ENCODE peak calls at places on chromosomes 11 and 22, in ten cellular contexts. K is cardiac fibroblast; F is progenitor cell of endocrine pancreas; L is NCI-H1436 treated with DMSO at 0.1 percent for 48 hours; T is activated T-helper 9 cell treated with anti-CD3 and anti-CD28 coated beads, Interleukin-2, amount 50 U/mL, for 16 hours; V is T-helper 17 cell; C is HT1080; Z is NCI-H2227 treated with DMSO at 0.1 percent for 48 hours; I is IMR-90; Y is fibroblast of the aortic adventitia. O is an unnamed sample.

GRCh38 chr22:49236541-49237075 is 591.1 kb downstream of the BRD1 start:
- DNase-seq in Y (no peak), Z (no peak), T (no peak), F (no peak), V (no peak), K (no peak), I (no peak), C (no peak), L (no peak), O (no peak)

GRCh38 chr22:33116846-33117547 is 58.8 kb upstream of the SYN3 start:
- DNase-seq in K (no peak), L (no peak), C (peak), I (no peak), T (no peak), Z (no peak), V (no peak), Y (no peak), F (no peak), O (no peak)

GRCh38 chr11:85620243-85620642 is 6.9 kb downstream of the DLG2 start:
- DNase-seq in T (no peak), Z (no peak), I (no peak), F (no peak), K (no peak), Y (no peak), L (no peak), V (no peak), C (no peak), O (no peak)

GRCh38 chr11:11706022-11706421 is 84.2 kb upstream of the GALNT18 start:
- DNase-seq in T (no peak), C (peak), Y (no peak), L (no peak), F (no peak), Z (no peak), V (no peak), K (no peak), I (no peak), O (no peak)

GRCh38 chr22:48745842-48746788 is 1081.6 kb downstream of the BRD1 start:
- DNase-seq in K (no peak), L (no peak), C (no peak), Y (no peak), T (no peak), F (peak), I (no peak), V (no peak), Z (no peak), O (no peak)

GRCh38 chr11:78110351-78110750 is 29.1 kb downstream of the ALG8 start:
- DNase-seq in Z (no peak), V (no peak), C (no peak), F (no peak), T (no peak), L (no peak), Y (no peak), I (peak), K (no peak), O (no peak)

GRCh38 chr11:67558084-67558772 is 25.4 kb upstream of the GSTP1 start:
- DNase-seq in L (no peak), I (no peak), F (no peak), C (no peak), Y (peak), K (peak), V (no peak), Z (no peak), T (no peak), O (peak)

GRCh38 chr11:120331301-120331966 is 4.8 kb upstream of the ARHGEF12 start:
- DNase-seq in Y (peak), Z (no peak), F (no peak), I (peak), T (no peak), V (no peak), L (no peak), C (peak), K (peak), O (no peak)

GRCh38 chr11:15006139-15006759 is 34.1 kb upstream of the CALCA start:
- DNase-seq in V (no peak), C (peak), L (peak), Z (peak), K (peak), I (peak), Y (peak), T (no peak), F (no peak), O (peak)

GRCh38 chr11:63847363-63847762 is 8.5 kb downstream of the MARK2 start:
- DNase-seq in C (no peak), Z (no peak), Y (no peak), K (no peak), V (no peak), I (no peak), F (peak), L (no peak), T (no peak), O (no peak)

GRCh38 chr11:28526406-28526751 is 418.2 kb downstream of the METTL15 start:
- DNase-seq in V (no peak), I (peak), K (peak), Y (no peak), F (no peak), C (peak), L (no peak), Z (no peak), T (no peak), O (no peak)

GRCh38 chr22:49614966-49615965 is 212.4 kb downstream of the BRD1 start:
- DNase-seq in F (no peak), Z (no peak), V (no peak), I (no peak), K (no peak), C (no peak), Y (no peak), T (no peak), L (no peak), O (no peak)

GRCh38 chr11:108618529-108618928 is 25.0 kb upstream of the EXPH5 start:
- DNase-seq in Z (no peak), T (no peak), F (no peak), Y (no peak), C (no peak), V (no peak), I (no peak), K (no peak), L (no peak), O (no peak)

GRCh38 chr11:86460461-86461404 is 86.0 kb downstream of the CCDC81 start:
- DNase-seq in Z (no peak), T (no peak), L (no peak), V (no peak), F (no peak), Y (no peak), I (peak), C (peak), K (peak), O (no peak)

GRCh38 chr11:57303990-57304579 is 20.7 kb downstream of the TNKS1BP1 start:
- DNase-seq in F (no peak), Y (peak), I (no peak), K (peak), V (no peak), Z (no peak), T (no peak), C (peak), L (no peak), O (no peak)

GRCh38 chr11:2443406-2443805 is 908 bp downstream of the TRPM5 start:
- DNase-seq in C (no peak), L (no peak), F (no peak), K (no peak), Z (no peak), I (no peak), Y (no peak), V (no peak), T (no peak), O (no peak)

GRCh38 chr22:26169312-26170111 is at the start of gene SEZ6L:
- DNase-seq in V (no peak), I (no peak), L (no peak), Z (peak), F (peak), K (no peak), Y (no peak), T (no peak), C (no peak), O (peak)

GRCh38 chr11:110049501-110050200 is 43.5 kb upstream of the ZC3H12C start:
- DNase-seq in L (no peak), I (no peak), Z (no peak), F (no peak), Y (no peak), K (no peak), T (no peak), C (no peak), V (no peak), O (no peak)

GRCh38 chr22:49764151-49764581 is 63.5 kb downstream of the BRD1 start:
- DNase-seq in F (peak), K (no peak), Z (no peak), C (no peak), T (no peak), L (no peak), V (no peak), I (no peak), Y (no peak), O (no peak)

GRCh38 chr11:33733978-33734377 is 2.2 kb downstream of the CD59 start:
- DNase-seq in T (no peak), I (no peak), V (no peak), Z (no peak), Y (no peak), F (no peak), L (no peak), C (no peak), K (no peak), O (no peak)

GRCh38 chr11:56948991-56949390 is 39.7 kb upstream of the OR5AK2 start:
- DNase-seq in T (no peak), C (no peak), L (no peak), V (no peak), K (no peak), F (no peak), Z (no peak), Y (no peak), I (no peak), O (no peak)

GRCh38 chr22:31544481-31545480 is 48.4 kb downstream of the SFI1 start:
- DNase-seq in T (no peak), Y (no peak), K (no peak), L (no peak), I (peak), C (no peak), V (no peak), F (no peak), Z (no peak), O (no peak)

GRCh38 chr22:36873614-36874308 is 13.0 kb downstream of the NCF4 start:
- DNase-seq in I (peak), K (peak), F (no peak), C (peak), Y (peak), L (no peak), Z (no peak), V (no peak), T (peak), O (peak)

GRCh38 chr11:45643585-45643984 is 21.8 kb downstream of the CHST1 start:
- DNase-seq in L (no peak), V (no peak), Z (no peak), T (no peak), F (no peak), C (peak), I (no peak), Y (no peak), K (no peak), O (no peak)

GRCh38 chr11:10038916-10039315 is 255.1 kb downstream of the SBF2 start:
- DNase-seq in L (no peak), Y (peak), K (peak), C (no peak), Z (no peak), I (peak), T (no peak), V (no peak), F (no peak), O (no peak)

GRCh38 chr11:15918212-15918611 is 438.1 kb downstream of the SOX6 start:
- DNase-seq in L (peak), Y (no peak), I (no peak), F (no peak), K (no peak), T (no peak), V (no peak), C (no peak), Z (peak), O (no peak)

GRCh38 chr11:102592634-102593581 is 32.2 kb downstream of the MMP20 start:
- DNase-seq in V (no peak), Z (no peak), C (peak), I (peak), L (no peak), F (no peak), Y (peak), K (peak), T (no peak), O (no peak)

GRCh38 chr22:35892192-35892591 is 136.4 kb downstream of the RBFOX2 start:
- DNase-seq in K (peak), F (no peak), Y (peak), L (no peak), I (peak), C (peak), V (no peak), Z (no peak), T (no peak), O (no peak)

GRCh38 chr11:102564110-102564509 is 33.6 kb upstream of the MMP7 start:
- DNase-seq in L (no peak), F (no peak), K (peak), I (peak), C (peak), Z (no peak), Y (peak), T (no peak), V (no peak), O (peak)

GRCh38 chr11:16992846-16993245 is 21.4 kb downstream of the PLEKHA7 start:
- DNase-seq in C (no peak), L (no peak), K (no peak), Z (no peak), T (no peak), I (no peak), Y (no peak), F (no peak), V (no peak), O (no peak)

GRCh38 chr11:66157182-66157864 is 87.3 kb downstream of the PACS1 start:
- DNase-seq in I (peak), K (no peak), L (no peak), V (no peak), F (no peak), C (peak), Z (no peak), T (no peak), Y (peak), O (peak)

GRCh38 chr11:67640021-67640757 is 626 bp upstream of the TBX10 start:
- DNase-seq in I (peak), F (no peak), V (peak), C (no peak), T (peak), Y (peak), K (peak), L (no peak), Z (no peak), O (peak)

GRCh38 chr11:117600261-117600783 is 196.7 kb downstream of the DSCAML1 start:
- DNase-seq in I (no peak), F (no peak), T (no peak), Y (no peak), C (no peak), V (no peak), K (no peak), L (peak), Z (peak), O (no peak)

GRCh38 chr22:38513063-38513462 is 7.0 kb upstream of the DDX17 start:
- DNase-seq in V (peak), C (no peak), L (no peak), K (no peak), F (no peak), Y (no peak), Z (no peak), T (no peak), I (no peak), O (peak)

O was measured in GM13976.